ENCODE peak calls at places on chromosomes 6 and 20, in four cellular contexts. M, P, U and X are unnamed samples.

GRCh38 chr20:603116-603640 is 6.9 kb downstream of the TCF15 start:
- DNase-seq in P (no peak), U (peak), M (no peak), X (no peak)

GRCh38 chr6:158703121-158703839 is 53.4 kb downstream of the SYTL3 start:
- DNase-seq in U (peak), P (no peak), M (no peak), X (no peak)

GRCh38 chr6:13536796-13537526 is 37.4 kb upstream of the SIRT5 start:
- DNase-seq in M (peak), P (no peak), U (no peak), X (no peak)

GRCh38 chr20:2446845-2447244 is 23.7 kb downstream of the SNRPB start:
- DNase-seq in U (no peak), M (no peak), P (no peak), X (no peak)

GRCh38 chr6:100472674-100473073 is 8.0 kb upstream of the SIM1 start:
- DNase-seq in U (no peak), P (peak), M (peak), X (no peak)

GRCh38 chr6:170087946-170088348 is 202.9 kb downstream of the DLL1 start:
- DNase-seq in M (no peak), P (no peak), U (peak), X (peak)

GRCh38 chr6:156747715-156748114 is 29.5 kb upstream of the ARID1B start:
- DNase-seq in M (no peak), P (no peak), U (no peak), X (no peak)

GRCh38 chr6:2695464-2696095 is 55.1 kb downstream of the MYLK4 start:
- DNase-seq in M (peak), P (no peak), U (no peak), X (no peak)

GRCh38 chr20:37931153-37931922 is 28.4 kb downstream of the VSTM2L start:
- DNase-seq in U (no peak), M (no peak), P (no peak), X (no peak)

GRCh38 chr6:149859368-149859767 is 4.8 kb downstream of the LRP11 start:
- DNase-seq in U (no peak), M (peak), P (peak), X (no peak)

GRCh38 chr6:46011241-46012085 is 4.2 kb downstream of the CLIC5 start:
- DNase-seq in P (peak), U (peak), M (no peak), X (no peak)

GRCh38 chr6:63660737-63661136 is 25.1 kb downstream of the PHF3 start:
- DNase-seq in P (no peak), M (no peak), U (no peak), X (no peak)

GRCh38 chr20:38581013-38581412 is at the start of gene ADIG:
- DNase-seq in U (peak), P (no peak), M (peak), X (no peak)

GRCh38 chr6:87968435-87969278 is 79.0 kb upstream of the SPACA1 start:
- DNase-seq in P (peak), U (no peak), M (peak), X (peak)

GRCh38 chr6:108966855-108967755 is 118.9 kb downstream of the ARMC2 start:
- DNase-seq in P (peak), M (peak), U (peak), X (peak)

GRCh38 chr20:46354207-46354555 is 45.9 kb upstream of the CDH22 start:
- DNase-seq in P (no peak), U (no peak), M (no peak), X (no peak)

GRCh38 chr20:46215913-46216707 is 92.2 kb downstream of the CDH22 start:
- DNase-seq in P (peak), U (no peak), M (peak), X (no peak)

GRCh38 chr20:39960522-39961420 is 728.3 kb downstream of the MAFB start:
- DNase-seq in U (peak), M (no peak), P (no peak), X (no peak)

GRCh38 chr6:64520050-64520449 is 884.4 kb downstream of the PHF3 start:
- DNase-seq in M (peak), P (peak), U (no peak), X (no peak)

GRCh38 chr20:42430525-42431046 is 759.1 kb downstream of the PTPRT start:
- DNase-seq in P (no peak), M (no peak), U (no peak), X (no peak)

GRCh38 chr6:19329078-19329477 is 508.1 kb upstream of the ID4 start:
- DNase-seq in P (no peak), U (no peak), M (no peak), X (no peak)

GRCh38 chr6:25835442-25836283 is 3.8 kb upstream of the SLC17A1 start:
- DNase-seq in U (no peak), M (peak), P (peak), X (no peak)

GRCh38 chr6:160945516-160946177 is 45.9 kb upstream of the MAP3K4 start:
- DNase-seq in U (no peak), M (no peak), P (no peak), X (no peak)

GRCh38 chr20:35370751-35371150 is 41.0 kb downstream of the UQCC1 start:
- DNase-seq in U (no peak), M (no peak), P (no peak), X (no peak)

GRCh38 chr6:107674995-107675738 is 148.9 kb downstream of the SCML4 start:
- DNase-seq in P (peak), U (peak), M (peak), X (peak)

GRCh38 chr6:37756141-37756540 is 58.5 kb upstream of the MDGA1 start:
- DNase-seq in P (no peak), U (no peak), M (no peak), X (no peak)

GRCh38 chr6:4899249-4899648 is 104.6 kb downstream of the RPP40 start:
- DNase-seq in P (no peak), M (no peak), U (no peak), X (no peak)

GRCh38 chr6:33763483-33763882 is 16.8 kb upstream of the IP6K3 start:
- DNase-seq in P (no peak), M (no peak), U (no peak), X (no peak)

GRCh38 chr6:88840806-88841539 is 122.4 kb downstream of the RNGTT start:
- DNase-seq in P (no peak), M (peak), U (no peak), X (no peak)

GRCh38 chr6:18388942-18389341 is 1.8 kb downstream of the RNF144B start:
- DNase-seq in P (peak), M (peak), U (no peak), X (no peak)

GRCh38 chr20:776165-776564 is 7.9 kb upstream of the SLC52A3 start:
- DNase-seq in U (no peak), P (no peak), M (no peak), X (no peak)

DNA sequence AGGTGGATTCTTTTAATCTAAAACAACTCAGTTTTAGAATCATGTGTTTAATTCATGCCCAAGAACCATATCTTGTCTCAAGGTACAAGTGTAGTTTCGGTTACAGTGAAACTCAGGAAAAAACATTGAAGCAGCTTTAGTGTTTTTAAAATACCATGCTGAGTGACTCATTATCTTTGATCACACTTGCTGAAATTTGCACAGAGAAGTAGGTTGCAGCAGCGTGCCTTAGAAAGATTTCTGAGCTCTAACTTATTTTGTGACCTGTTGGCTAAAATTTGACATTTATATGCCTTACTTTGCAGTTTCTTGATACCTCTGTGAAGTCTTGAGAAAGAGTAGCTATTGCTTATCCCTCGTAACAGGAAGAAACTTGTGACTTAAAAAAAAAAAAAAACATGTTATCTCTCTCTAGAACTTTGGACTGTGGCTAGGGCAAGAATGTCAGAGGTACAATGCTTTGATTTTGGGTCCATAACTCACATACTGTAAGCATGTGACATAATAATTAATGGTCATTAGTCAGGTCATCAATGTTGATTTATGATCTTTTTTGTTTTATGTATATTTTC is 34.5 kb upstream of the FUCA2 start:
- DNase-seq in M (no peak), U (no peak), P (no peak), X (no peak)
- H3K4me3 ChIP-seq in M (no peak), U (no peak), P (no peak), X (no peak)

GRCh38 chr6:134168580-134169223 is 116.3 kb upstream of the SLC2A12 start:
- DNase-seq in P (no peak), U (no peak), M (peak), X (no peak)

GRCh38 chr6:134169881-134170486 is 117.6 kb upstream of the SLC2A12 start:
- DNase-seq in P (no peak), U (no peak), M (peak), X (no peak)

GRCh38 chr6:134172020-134172766 is 119.8 kb upstream of the SLC2A12 start:
- DNase-seq in U (no peak), P (no peak), M (no peak), X (no peak)

GRCh38 chr6:134171517-134171916 is 119.1 kb upstream of the SLC2A12 start:
- DNase-seq in M (peak), P (no peak), U (no peak), X (no peak)

GRCh38 chr6:134170844-134171243 is 118.4 kb upstream of the SLC2A12 start:
- DNase-seq in U (no peak), M (peak), P (peak), X (no peak)
- H3K4me3 ChIP-seq in U (peak), M (peak), P (peak), X (peak)

DNA sequence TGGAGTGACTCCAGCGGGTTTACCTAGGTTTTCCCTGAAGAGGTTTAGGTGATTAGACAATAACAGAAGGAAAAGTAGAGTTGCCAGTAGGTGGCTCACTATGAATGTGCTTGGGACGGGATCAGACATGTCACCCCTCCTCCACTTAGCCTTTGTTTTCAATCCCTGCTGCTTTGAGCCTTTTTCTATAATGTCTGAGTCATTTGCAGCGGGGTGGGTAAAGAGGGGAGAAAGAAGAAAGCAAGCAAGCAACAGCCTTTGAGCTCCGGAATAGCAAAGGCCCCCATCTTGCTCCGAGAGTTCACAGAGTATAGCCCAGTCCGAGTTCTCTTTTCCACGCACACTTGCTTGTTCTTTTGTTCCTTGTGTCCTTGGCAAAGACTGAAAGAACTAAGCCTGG is 129.1 kb downstream of the PACRG start:
- DNase-seq in M (peak), P (peak), U (no peak), X (no peak)
- H3K4me3 ChIP-seq in M (no peak), P (peak), U (peak), X (no peak)

GRCh38 chr6:35017461-35018183 is 123.5 kb downstream of the TCP11 start:
- DNase-seq in P (no peak), U (peak), M (peak), X (peak)

GRCh38 chr6:35015476-35015875 is 125.7 kb downstream of the TCP11 start:
- DNase-seq in P (no peak), M (no peak), U (no peak), X (no peak)

GRCh38 chr6:35014786-35015185 is 125.7 kb downstream of the ANKS1A start:
- DNase-seq in P (no peak), M (peak), U (no peak), X (no peak)

GRCh38 chr6:35016417-35017221 is 124.5 kb downstream of the TCP11 start:
- DNase-seq in U (peak), P (no peak), M (peak), X (no peak)

DNA sequence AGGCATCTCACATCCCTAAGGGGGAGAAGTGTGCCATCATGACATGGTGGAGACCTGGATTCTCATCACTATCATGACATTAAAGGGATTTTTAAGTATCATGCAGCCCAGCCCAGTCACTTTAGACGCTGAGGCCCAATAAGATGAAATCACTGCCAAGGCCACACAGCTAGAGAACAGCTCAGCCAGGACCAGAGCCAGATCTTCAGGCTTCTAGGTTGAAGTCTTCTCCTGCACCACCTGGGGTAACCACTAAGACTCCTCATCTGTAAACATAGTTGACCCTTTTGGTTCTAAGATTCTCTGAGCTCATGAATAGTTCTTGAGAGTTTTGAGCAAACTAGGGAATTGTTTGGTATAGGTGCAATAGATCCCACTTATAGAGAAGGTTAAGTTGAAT is 125.1 kb downstream of the TCP11 start:
- DNase-seq in U (no peak), M (peak), P (no peak), X (no peak)
- H3K4me3 ChIP-seq in U (peak), M (no peak), P (no peak), X (no peak)